ENCODE peak calls at places on chromosomes 2 and 18, in six cellular contexts. One of them, this sample, is unnamed.

GRCh38 chr18:76977681-76978234 is 154.8 kb downstream of the MBP start:
- DNase-seq in PC-3: no peak
- DNase-seq in lung: no peak
- DNase-seq in fibroblast of the aortic adventitia: no peak
- DNase-seq in A549: no peak
- DNase-seq in cardiac fibroblast: no peak
- DNase-seq in this sample: no peak

GRCh38 chr2:209334188-209335017 is 89.4 kb upstream of the MAP2 start:
- DNase-seq in PC-3: peak
- DNase-seq in lung: peak
- DNase-seq in fibroblast of the aortic adventitia: peak
- DNase-seq in A549: peak
- DNase-seq in cardiac fibroblast: peak
- DNase-seq in this sample: peak

GRCh38 chr18:48838166-48838775 is 112.5 kb downstream of the SMAD7 start:
- DNase-seq in PC-3: no peak
- DNase-seq in lung: no peak
- DNase-seq in fibroblast of the aortic adventitia: peak
- DNase-seq in A549: no peak
- DNase-seq in cardiac fibroblast: no peak
- DNase-seq in this sample: no peak

GRCh38 chr2:140567734-140568133 is 1563.1 kb downstream of the LRP1B start:
- DNase-seq in PC-3: peak
- DNase-seq in lung: no peak
- DNase-seq in fibroblast of the aortic adventitia: peak
- DNase-seq in A549: no peak
- DNase-seq in cardiac fibroblast: peak
- DNase-seq in this sample: no peak

GRCh38 chr2:240157147-240157470 is 16.7 kb upstream of the OTOS start:
- DNase-seq in PC-3: no peak
- DNase-seq in lung: no peak
- DNase-seq in fibroblast of the aortic adventitia: no peak
- DNase-seq in A549: no peak
- DNase-seq in cardiac fibroblast: no peak
- DNase-seq in this sample: no peak

GRCh38 chr2:99679518-99679917 is 189.7 kb upstream of the REV1 start:
- DNase-seq in PC-3: no peak
- DNase-seq in lung: no peak
- DNase-seq in fibroblast of the aortic adventitia: no peak
- DNase-seq in A549: no peak
- DNase-seq in cardiac fibroblast: no peak
- DNase-seq in this sample: peak

GRCh38 chr2:96847586-96847985 is 3.8 kb upstream of the ANKRD23 start:
- DNase-seq in PC-3: no peak
- DNase-seq in lung: no peak
- DNase-seq in fibroblast of the aortic adventitia: no peak
- DNase-seq in A549: no peak
- DNase-seq in cardiac fibroblast: no peak
- DNase-seq in this sample: no peak

GRCh38 chr2:240957656-240958365 is 40.6 kb upstream of the SNED1 start:
- DNase-seq in PC-3: no peak
- DNase-seq in lung: no peak
- DNase-seq in fibroblast of the aortic adventitia: no peak
- DNase-seq in A549: no peak
- DNase-seq in cardiac fibroblast: no peak
- DNase-seq in this sample: peak

GRCh38 chr2:84494070-84494469 is 22.2 kb upstream of the DNAH6 start:
- DNase-seq in PC-3: peak
- DNase-seq in lung: no peak
- DNase-seq in fibroblast of the aortic adventitia: no peak
- DNase-seq in A549: no peak
- DNase-seq in cardiac fibroblast: peak
- DNase-seq in this sample: peak

GRCh38 chr2:68465081-68465916 is 1.8 kb downstream of the FBXO48 start:
- DNase-seq in PC-3: peak
- DNase-seq in lung: no peak
- DNase-seq in fibroblast of the aortic adventitia: peak
- DNase-seq in A549: no peak
- DNase-seq in cardiac fibroblast: peak
- DNase-seq in this sample: peak

GRCh38 chr2:135820003-135820618 is 16.9 kb downstream of the LCT start:
- DNase-seq in PC-3: no peak
- DNase-seq in lung: no peak
- DNase-seq in fibroblast of the aortic adventitia: no peak
- DNase-seq in A549: no peak
- DNase-seq in cardiac fibroblast: no peak
- DNase-seq in this sample: no peak

GRCh38 chr2:20580690-20581437 is 70.0 kb downstream of the HS1BP3 start:
- DNase-seq in PC-3: peak
- DNase-seq in lung: no peak
- DNase-seq in fibroblast of the aortic adventitia: no peak
- DNase-seq in A549: no peak
- DNase-seq in cardiac fibroblast: no peak
- DNase-seq in this sample: no peak

GRCh38 chr18:44733069-44733753 is 52.5 kb downstream of the SETBP1 start:
- DNase-seq in PC-3: peak
- DNase-seq in lung: peak
- DNase-seq in fibroblast of the aortic adventitia: peak
- DNase-seq in A549: peak
- DNase-seq in cardiac fibroblast: peak
- DNase-seq in this sample: peak

GRCh38 chr2:181104512-181105121 is 124.2 kb downstream of the UBE2E3 start:
- DNase-seq in PC-3: peak
- DNase-seq in lung: no peak
- DNase-seq in fibroblast of the aortic adventitia: peak
- DNase-seq in A549: peak
- DNase-seq in cardiac fibroblast: peak
- DNase-seq in this sample: peak

GRCh38 chr18:42480521-42480920 is 525.5 kb downstream of the PIK3C3 start:
- DNase-seq in PC-3: no peak
- DNase-seq in lung: no peak
- DNase-seq in fibroblast of the aortic adventitia: no peak
- DNase-seq in A549: no peak
- DNase-seq in cardiac fibroblast: no peak
- DNase-seq in this sample: no peak

GRCh38 chr18:53819671-53820070 is 404.8 kb downstream of the MBD2 start:
- DNase-seq in PC-3: no peak
- DNase-seq in lung: peak
- DNase-seq in fibroblast of the aortic adventitia: no peak
- DNase-seq in A549: no peak
- DNase-seq in cardiac fibroblast: no peak
- DNase-seq in this sample: no peak

GRCh38 chr2:28624798-28625701 is 126.6 kb upstream of the PPP1CB start:
- DNase-seq in PC-3: no peak
- DNase-seq in lung: peak
- DNase-seq in fibroblast of the aortic adventitia: peak
- DNase-seq in A549: no peak
- DNase-seq in cardiac fibroblast: peak
- DNase-seq in this sample: peak

GRCh38 chr2:219728993-219729487 is 101.6 kb downstream of the SLC4A3 start:
- DNase-seq in PC-3: no peak
- DNase-seq in lung: no peak
- DNase-seq in fibroblast of the aortic adventitia: peak
- DNase-seq in A549: no peak
- DNase-seq in cardiac fibroblast: no peak
- DNase-seq in this sample: no peak

GRCh38 chr2:100612388-100613000 is 49.7 kb downstream of the PDCL3 start:
- DNase-seq in PC-3: no peak
- DNase-seq in lung: no peak
- DNase-seq in fibroblast of the aortic adventitia: no peak
- DNase-seq in A549: no peak
- DNase-seq in cardiac fibroblast: no peak
- DNase-seq in this sample: no peak

GRCh38 chr2:36373149-36373880 is 17.7 kb downstream of the CRIM1 start:
- DNase-seq in PC-3: peak
- DNase-seq in lung: peak
- DNase-seq in fibroblast of the aortic adventitia: peak
- DNase-seq in A549: no peak
- DNase-seq in cardiac fibroblast: peak
- DNase-seq in this sample: peak

GRCh38 chr2:217835931-217836881 is 166.6 kb downstream of the TNS1 start:
- DNase-seq in PC-3: no peak
- DNase-seq in lung: no peak
- DNase-seq in fibroblast of the aortic adventitia: peak
- DNase-seq in A549: no peak
- DNase-seq in cardiac fibroblast: peak
- DNase-seq in this sample: peak

GRCh38 chr2:196263181-196263747 is 91.9 kb upstream of the STK17B start:
- DNase-seq in PC-3: peak
- DNase-seq in lung: no peak
- DNase-seq in fibroblast of the aortic adventitia: no peak
- DNase-seq in A549: no peak
- DNase-seq in cardiac fibroblast: peak
- DNase-seq in this sample: peak

DNA sequence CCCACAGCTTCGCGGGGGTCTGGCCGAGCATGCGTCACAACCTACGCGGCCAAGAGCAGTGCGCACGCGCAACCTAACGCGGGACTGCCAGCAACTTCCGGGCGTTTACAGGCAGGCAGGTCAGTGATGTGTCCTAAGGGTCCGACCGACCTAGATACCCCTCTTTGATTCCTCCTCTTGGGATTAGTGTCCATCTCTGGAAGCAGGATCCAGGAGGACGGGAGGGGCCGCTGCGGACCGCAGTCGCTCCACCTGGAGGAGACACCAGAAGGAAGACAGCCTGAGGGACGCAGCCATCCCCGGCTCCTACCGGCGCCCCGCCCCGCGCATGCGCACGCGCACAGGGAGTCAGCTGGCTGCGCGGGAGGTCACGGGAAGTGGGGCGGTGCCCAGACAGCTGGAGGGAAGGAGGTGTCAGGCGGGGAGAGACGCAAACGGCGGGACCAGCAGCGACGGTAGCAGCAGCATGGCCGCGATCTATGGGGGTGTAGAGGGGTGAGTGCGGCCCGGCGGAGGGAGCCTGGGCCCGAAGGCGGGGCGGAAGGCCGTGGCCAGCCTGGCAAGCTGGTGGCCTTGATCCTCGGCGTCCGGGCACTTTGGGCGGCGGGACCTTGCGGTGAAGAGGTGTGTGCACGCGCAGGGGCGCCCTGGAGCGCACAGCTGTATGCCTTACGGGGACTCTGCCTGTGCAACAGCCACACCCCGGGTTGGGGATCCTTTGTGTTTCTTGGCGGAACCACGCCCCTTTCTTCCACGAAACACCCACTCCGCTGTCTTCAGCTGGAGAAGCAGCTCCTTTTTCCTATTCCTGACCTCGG is at the start of gene NAGK:
- DNase-seq in PC-3: peak
- DNase-seq in lung: peak
- DNase-seq in fibroblast of the aortic adventitia: peak
- DNase-seq in A549: peak
- DNase-seq in cardiac fibroblast: peak
- DNase-seq in this sample: peak
- TF ChIP-seq CTCF in PC-3: no peak
- TF ChIP-seq CTCF in lung: no peak
- TF ChIP-seq CTCF in fibroblast of the aortic adventitia: no peak
- TF ChIP-seq CTCF in A549: no peak
- TF ChIP-seq CTCF in cardiac fibroblast: no peak
- TF ChIP-seq CTCF in this sample: no peak

GRCh38 chr2:206208900-206209299 is 49.2 kb downstream of the EEF1B2 start:
- DNase-seq in PC-3: no peak
- DNase-seq in lung: no peak
- DNase-seq in fibroblast of the aortic adventitia: no peak
- DNase-seq in A549: no peak
- DNase-seq in cardiac fibroblast: no peak
- DNase-seq in this sample: no peak

GRCh38 chr2:206217162-206217561 is 57.3 kb upstream of the ZDBF2 start:
- DNase-seq in PC-3: no peak
- DNase-seq in lung: no peak
- DNase-seq in fibroblast of the aortic adventitia: no peak
- DNase-seq in A549: no peak
- DNase-seq in cardiac fibroblast: no peak
- DNase-seq in this sample: no peak

GRCh38 chr2:206213514-206213845 is 53.8 kb downstream of the EEF1B2 start:
- DNase-seq in PC-3: no peak
- DNase-seq in lung: no peak
- DNase-seq in fibroblast of the aortic adventitia: no peak
- DNase-seq in A549: no peak
- DNase-seq in cardiac fibroblast: no peak
- DNase-seq in this sample: no peak

GRCh38 chr2:206211657-206212255 is 52.1 kb downstream of the EEF1B2 start:
- DNase-seq in PC-3: peak
- DNase-seq in lung: no peak
- DNase-seq in fibroblast of the aortic adventitia: peak
- DNase-seq in A549: no peak
- DNase-seq in cardiac fibroblast: peak
- DNase-seq in this sample: peak

GRCh38 chr2:206212673-206213513 is 53.2 kb downstream of the EEF1B2 start:
- DNase-seq in PC-3: peak
- DNase-seq in lung: no peak
- DNase-seq in fibroblast of the aortic adventitia: peak
- DNase-seq in A549: no peak
- DNase-seq in cardiac fibroblast: peak
- DNase-seq in this sample: peak
- H3K4me3 ChIP-seq in PC-3: peak
- H3K4me3 ChIP-seq in lung: no peak
- H3K4me3 ChIP-seq in fibroblast of the aortic adventitia: peak
- H3K4me3 ChIP-seq in A549: no peak
- H3K4me3 ChIP-seq in cardiac fibroblast: peak
- H3K4me3 ChIP-seq in this sample: peak

DNA sequence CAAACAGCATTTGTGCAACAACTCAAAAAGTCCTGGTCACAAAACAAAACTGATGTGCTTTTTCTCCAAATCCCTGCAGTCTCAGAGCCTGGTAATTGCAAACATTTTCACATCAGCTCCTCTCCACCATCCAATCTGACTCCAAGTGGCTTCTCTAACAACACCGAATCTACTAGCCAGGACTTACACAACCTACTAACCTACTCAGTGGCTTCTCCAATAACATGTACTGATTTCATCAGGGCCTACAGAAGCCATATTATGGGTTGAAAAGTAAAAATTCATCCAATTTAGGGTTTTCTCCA is 104.3 kb downstream of the COLEC12 start:
- DNase-seq in PC-3: no peak
- DNase-seq in lung: no peak
- DNase-seq in fibroblast of the aortic adventitia: peak
- DNase-seq in A549: no peak
- DNase-seq in cardiac fibroblast: no peak
- DNase-seq in this sample: peak
- TF ChIP-seq CTCF in PC-3: no peak
- TF ChIP-seq CTCF in lung: no peak
- TF ChIP-seq CTCF in fibroblast of the aortic adventitia: no peak
- TF ChIP-seq CTCF in A549: no peak
- TF ChIP-seq CTCF in cardiac fibroblast: no peak
- TF ChIP-seq CTCF in this sample: no peak

DNA sequence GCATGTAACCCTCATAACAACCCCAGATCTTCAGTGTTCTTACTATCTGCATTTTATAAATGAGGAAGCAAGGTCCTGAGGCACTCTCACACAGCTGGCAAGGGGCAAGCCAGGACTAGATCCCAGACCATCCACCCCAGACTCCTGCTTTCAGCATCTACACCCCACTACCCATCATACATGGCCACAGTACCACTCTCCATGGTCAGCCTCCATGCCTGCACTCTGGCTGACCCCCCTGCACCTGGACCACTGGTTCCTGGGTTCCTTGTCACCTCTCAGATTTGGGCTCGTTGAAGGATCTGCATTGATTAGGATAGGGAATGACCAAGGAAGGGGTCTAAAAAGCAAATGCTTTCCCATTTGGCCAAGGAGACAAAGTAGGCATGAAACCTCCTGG is 36.0 kb upstream of the TEX51 start:
- DNase-seq in PC-3: no peak
- DNase-seq in lung: peak
- DNase-seq in fibroblast of the aortic adventitia: no peak
- DNase-seq in A549: no peak
- DNase-seq in cardiac fibroblast: no peak
- DNase-seq in this sample: no peak
- H3K4me3 ChIP-seq in PC-3: no peak
- H3K4me3 ChIP-seq in lung: no peak
- H3K4me3 ChIP-seq in fibroblast of the aortic adventitia: no peak
- H3K4me3 ChIP-seq in A549: no peak
- H3K4me3 ChIP-seq in cardiac fibroblast: no peak
- H3K4me3 ChIP-seq in this sample: no peak

This sample was measured in AG10803.